ENCODE peak calls at places on chromosomes 1 and 21, in four cellular contexts. One of them, this sample, is unnamed. For H3K4me1, the result is how much of the 10 kb centered on the place peaks cover.

GRCh38 chr1:219085988-219086387 is 87.7 kb upstream of the LYPLAL1 start:
- DNase-seq in heart left ventricle: no peak
- DNase-seq in psoas muscle: no peak
- DNase-seq in hepatocyte: no peak
- DNase-seq in this sample: no peak

GRCh38 chr21:27571706-27572105 is 604.8 kb upstream of the ADAMTS5 start:
- DNase-seq in hepatocyte: no peak
- DNase-seq in heart left ventricle: no peak
- DNase-seq in psoas muscle: no peak
- DNase-seq in this sample: no peak

GRCh38 chr1:61261585-61261984 is 179.2 kb downstream of the NFIA start:
- DNase-seq in heart left ventricle: no peak
- DNase-seq in psoas muscle: no peak
- DNase-seq in hepatocyte: no peak
- DNase-seq in this sample: no peak

GRCh38 chr1:61270761-61271411 is 188.5 kb downstream of the NFIA start:
- DNase-seq in hepatocyte: no peak
- DNase-seq in heart left ventricle: no peak
- DNase-seq in psoas muscle: no peak
- DNase-seq in this sample: no peak

GRCh38 chr1:85581138-85581801 is 709 bp downstream of the CCN1 start:
- DNase-seq in hepatocyte: peak
- DNase-seq in heart left ventricle: peak
- DNase-seq in psoas muscle: peak
- DNase-seq in this sample: peak

GRCh38 chr1:237562247-237562823 is 328.4 kb downstream of the ZP4 start:
- DNase-seq in hepatocyte: peak
- DNase-seq in psoas muscle: no peak
- DNase-seq in heart left ventricle: no peak
- DNase-seq in this sample: peak

GRCh38 chr1:36653850-36654249 is 171.1 kb upstream of the CSF3R start:
- DNase-seq in heart left ventricle: peak
- DNase-seq in psoas muscle: peak
- DNase-seq in hepatocyte: no peak
- DNase-seq in this sample: no peak

GRCh38 chr1:97073169-97073568 is 351.6 kb downstream of the PTBP2 start:
- DNase-seq in hepatocyte: no peak
- DNase-seq in psoas muscle: no peak
- DNase-seq in heart left ventricle: no peak
- DNase-seq in this sample: no peak

GRCh38 chr1:154808261-154808908 is 61.7 kb downstream of the KCNN3 start:
- DNase-seq in heart left ventricle: peak
- DNase-seq in psoas muscle: no peak
- DNase-seq in hepatocyte: no peak
- DNase-seq in this sample: peak

GRCh38 chr1:67735220-67735619 is 50.2 kb downstream of the GADD45A start:
- DNase-seq in psoas muscle: no peak
- DNase-seq in hepatocyte: no peak
- DNase-seq in heart left ventricle: no peak
- DNase-seq in this sample: no peak

GRCh38 chr1:231487019-231487418 is 41.5 kb upstream of the TSNAX start:
- DNase-seq in psoas muscle: no peak
- DNase-seq in hepatocyte: peak
- DNase-seq in heart left ventricle: no peak
- DNase-seq in this sample: no peak

GRCh38 chr1:150973258-150973825 is 1.3 kb downstream of the CERS2 start:
- DNase-seq in heart left ventricle: peak
- DNase-seq in hepatocyte: no peak
- DNase-seq in psoas muscle: no peak
- DNase-seq in this sample: peak

GRCh38 chr1:89894210-89894668 is 73.4 kb downstream of the LRRC8D start:
- DNase-seq in psoas muscle: no peak
- DNase-seq in heart left ventricle: no peak
- DNase-seq in hepatocyte: no peak
- DNase-seq in this sample: no peak

GRCh38 chr1:25586181-25586588 is 30.4 kb upstream of the MAN1C1 start:
- DNase-seq in hepatocyte: no peak
- DNase-seq in psoas muscle: no peak
- DNase-seq in heart left ventricle: no peak
- DNase-seq in this sample: peak

GRCh38 chr1:103917771-103918170 is 168.1 kb downstream of the AMY1C start:
- DNase-seq in psoas muscle: no peak
- DNase-seq in heart left ventricle: no peak
- DNase-seq in hepatocyte: no peak
- DNase-seq in this sample: no peak

GRCh38 chr1:12620142-12620865 is 2.3 kb upstream of the DHRS3 start:
- DNase-seq in psoas muscle: no peak
- DNase-seq in hepatocyte: no peak
- DNase-seq in heart left ventricle: no peak
- DNase-seq in this sample: no peak

GRCh38 chr1:218865591-218865990 is 308.1 kb upstream of the LYPLAL1 start:
- DNase-seq in psoas muscle: no peak
- DNase-seq in hepatocyte: peak
- DNase-seq in heart left ventricle: no peak
- DNase-seq in this sample: no peak

GRCh38 chr1:112808861-112809684 is 93.9 kb upstream of the PPM1J start:
- DNase-seq in psoas muscle: peak
- DNase-seq in hepatocyte: peak
- DNase-seq in heart left ventricle: peak
- DNase-seq in this sample: peak

GRCh38 chr1:114111731-114112661 is 41.7 kb downstream of the SYT6 start:
- DNase-seq in psoas muscle: no peak
- DNase-seq in hepatocyte: no peak
- DNase-seq in heart left ventricle: no peak
- DNase-seq in this sample: no peak

GRCh38 chr1:11730429-11730861 is 5.5 kb upstream of the AGTRAP start:
- DNase-seq in heart left ventricle: no peak
- DNase-seq in psoas muscle: no peak
- DNase-seq in hepatocyte: no peak
- DNase-seq in this sample: no peak

GRCh38 chr1:6738987-6739386 is 37.4 kb upstream of the DNAJC11 start:
- DNase-seq in hepatocyte: no peak
- DNase-seq in psoas muscle: no peak
- DNase-seq in heart left ventricle: no peak
- DNase-seq in this sample: no peak

GRCh38 chr1:206524739-206525364 is 17.5 kb downstream of the RASSF5 start:
- DNase-seq in heart left ventricle: peak
- DNase-seq in psoas muscle: no peak
- DNase-seq in hepatocyte: no peak
- DNase-seq in this sample: no peak

GRCh38 chr1:153474349-153474748 is 13.9 kb upstream of the S100A7 start:
- DNase-seq in hepatocyte: no peak
- DNase-seq in psoas muscle: no peak
- DNase-seq in heart left ventricle: no peak
- DNase-seq in this sample: no peak

GRCh38 chr21:15728046-15728445 is 1.7 kb upstream of the USP25 start:
- DNase-seq in psoas muscle: no peak
- DNase-seq in heart left ventricle: no peak
- DNase-seq in hepatocyte: no peak
- DNase-seq in this sample: no peak

GRCh38 chr1:10132852-10133251 is 77.5 kb upstream of the KIF1B start:
- DNase-seq in hepatocyte: no peak
- DNase-seq in heart left ventricle: no peak
- DNase-seq in psoas muscle: no peak
- DNase-seq in this sample: no peak

GRCh38 chr21:31182231-31183129 is 144.2 kb upstream of the KRTAP19-8 start:
- DNase-seq in hepatocyte: no peak
- DNase-seq in psoas muscle: no peak
- DNase-seq in heart left ventricle: no peak
- DNase-seq in this sample: no peak

GRCh38 chr1:35929730-35930592 is 944 bp upstream of the AGO3 start:
- DNase-seq in heart left ventricle: peak
- DNase-seq in hepatocyte: peak
- DNase-seq in psoas muscle: peak
- DNase-seq in this sample: peak

GRCh38 chr21:41141031-41141457 is 26.9 kb upstream of the BACE2 start:
- DNase-seq in heart left ventricle: no peak
- DNase-seq in hepatocyte: no peak
- DNase-seq in psoas muscle: no peak
- DNase-seq in this sample: no peak

GRCh38 chr1:220970311-220970710 is 91.1 kb downstream of the HLX start:
- DNase-seq in psoas muscle: no peak
- DNase-seq in heart left ventricle: no peak
- DNase-seq in hepatocyte: no peak
- DNase-seq in this sample: no peak

GRCh38 chr1:23964235-23964668 is 4.6 kb downstream of the PNRC2 start:
- DNase-seq in heart left ventricle: no peak
- DNase-seq in psoas muscle: no peak
- DNase-seq in hepatocyte: no peak
- DNase-seq in this sample: no peak

GRCh38 chr21:43362306-43362927 is 64.5 kb downstream of the SIK1 start:
- DNase-seq in psoas muscle: peak
- DNase-seq in heart left ventricle: peak
- DNase-seq in hepatocyte: peak
- DNase-seq in this sample: peak

GRCh38 chr21:44897326-44898010 is 23.2 kb downstream of the ITGB2 start:
- DNase-seq in heart left ventricle: peak
- DNase-seq in hepatocyte: no peak
- DNase-seq in psoas muscle: peak
- DNase-seq in this sample: peak

GRCh38 chr21:34004984-34005383 is 68.4 kb upstream of the MRPS6 start:
- DNase-seq in psoas muscle: peak
- DNase-seq in heart left ventricle: peak
- DNase-seq in hepatocyte: no peak
- DNase-seq in this sample: no peak

DNA sequence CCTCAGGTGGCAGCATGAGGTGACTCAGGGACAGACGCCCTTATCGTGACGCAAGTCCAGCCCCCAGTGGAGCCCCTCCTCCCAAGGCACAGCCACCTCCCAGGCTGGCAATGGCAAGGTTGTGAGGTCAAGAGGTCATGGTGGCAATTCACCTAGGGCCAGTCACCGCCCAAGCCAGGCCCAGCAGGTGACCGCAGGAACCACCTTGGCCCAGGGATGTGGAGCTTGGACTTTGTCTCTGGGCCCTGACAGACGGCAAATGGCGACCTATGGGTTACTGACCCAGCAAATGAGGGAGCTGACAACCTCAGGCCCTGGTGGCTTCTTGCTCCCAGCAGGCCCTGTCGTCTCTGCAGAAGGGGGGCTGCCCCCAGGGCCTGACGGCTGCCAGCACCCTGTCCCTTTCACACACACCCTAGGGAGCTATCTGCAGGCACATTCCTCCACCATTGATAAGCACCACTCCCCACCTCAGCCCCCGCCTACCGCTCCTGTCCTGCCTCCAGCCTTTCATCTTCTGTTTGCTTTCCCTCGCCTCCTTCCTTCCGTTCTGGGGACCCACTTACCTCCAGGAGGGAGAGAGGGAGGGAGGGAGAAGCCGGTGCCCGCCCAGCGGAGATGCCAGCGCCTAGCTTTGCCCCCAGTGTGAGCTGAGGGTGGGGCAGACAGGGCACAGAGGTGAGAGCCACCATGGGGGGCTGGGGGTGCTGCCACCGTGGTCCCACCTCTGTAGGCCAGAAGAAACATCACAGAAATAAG is 12.1 kb downstream of the EPHA2 start:
- DNase-seq in psoas muscle: no peak
- DNase-seq in hepatocyte: peak
- DNase-seq in heart left ventricle: peak
- DNase-seq in this sample: peak
- H3K4me1 ChIP-seq in psoas muscle: under half
- H3K4me1 ChIP-seq in hepatocyte: half or more
- H3K4me1 ChIP-seq in heart left ventricle: half or more
- H3K4me1 ChIP-seq in this sample: half or more

DNA sequence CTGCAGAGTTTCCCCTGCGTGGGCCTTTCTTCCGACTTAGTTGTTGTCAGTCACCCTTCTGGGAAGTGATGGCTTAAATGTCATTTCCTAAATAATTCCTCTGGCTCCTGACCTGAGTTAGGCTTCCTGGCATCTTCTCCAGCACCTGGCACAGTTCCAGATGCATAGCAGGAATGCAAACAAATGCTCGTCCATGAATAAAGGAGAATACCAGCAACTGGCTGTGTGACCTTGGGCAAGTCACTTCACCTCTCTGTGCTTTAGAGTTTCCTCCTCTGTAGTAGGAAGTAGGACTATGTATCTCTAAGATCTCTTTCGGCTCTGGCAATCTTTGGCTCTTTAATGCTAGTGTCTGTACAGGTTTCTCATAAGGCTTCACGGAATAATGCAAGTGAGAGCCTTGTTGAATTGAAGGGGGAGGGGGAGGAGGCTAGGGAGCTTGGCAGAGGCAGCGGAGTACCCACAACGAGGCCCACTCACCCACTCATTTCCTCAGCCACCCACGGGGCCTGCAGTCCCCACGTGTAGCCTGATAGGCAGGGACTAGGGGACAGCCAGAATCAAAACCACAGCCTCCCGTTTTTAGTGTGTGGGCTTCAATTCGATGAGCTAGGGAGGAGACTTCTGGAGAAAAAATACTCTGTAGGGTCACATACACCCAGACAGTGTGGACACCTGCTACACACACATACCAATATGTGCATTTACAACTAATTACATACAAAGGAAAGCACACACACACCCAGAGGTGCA is 48.1 kb downstream of the TENT5C start:
- DNase-seq in heart left ventricle: no peak
- DNase-seq in psoas muscle: no peak
- DNase-seq in hepatocyte: no peak
- DNase-seq in this sample: no peak
- H3K4me3 ChIP-seq in heart left ventricle: no peak
- H3K4me3 ChIP-seq in psoas muscle: no peak
- H3K4me3 ChIP-seq in hepatocyte: no peak
- H3K4me3 ChIP-seq in this sample: no peak

GRCh38 chr21:29376556-29376955 is 77.8 kb downstream of the BACH1 start:
- DNase-seq in psoas muscle: peak
- DNase-seq in heart left ventricle: peak
- DNase-seq in hepatocyte: peak
- DNase-seq in this sample: peak
- TF ChIP-seq CTCF in psoas muscle: peak
- TF ChIP-seq CTCF in heart left ventricle: peak
- TF ChIP-seq CTCF in hepatocyte: peak
- TF ChIP-seq CTCF in this sample: peak

GRCh38 chr1:3780901-3781300 is 8.4 kb downstream of the SMIM1 start:
- DNase-seq in hepatocyte: no peak
- DNase-seq in heart left ventricle: no peak
- DNase-seq in psoas muscle: no peak
- DNase-seq in this sample: peak
- H3K4me1 ChIP-seq in hepatocyte: under half
- H3K4me1 ChIP-seq in heart left ventricle: under half
- H3K4me1 ChIP-seq in psoas muscle: under half
- H3K4me1 ChIP-seq in this sample: under half

This sample was measured in endodermal cell.